ENCODE peak calls at places on chromosomes 6 and 20, in eight cellular contexts. V is ovary; Y is CD8-positive, alpha-beta T cell; Z is AG10803; A is left ventricle myocardium inferior; O is astrocyte; D is brain microvascular endothelial cell; B is choroid plexus epithelial cell. S is an unnamed sample.

GRCh38 chr6:22764521-22764920 is 195.2 kb downstream of the HDGFL1 start:
- DNase-seq in V (no peak), Y (no peak), Z (no peak), A (no peak), O (peak; percentile 82), D (no peak), B (peak; percentile 64), S (peak; percentile 14)

GRCh38 chr20:58649288-58650180 is 1.5 kb upstream of the STX16 start:
- DNase-seq in V (peak; percentile 54), Y (peak; percentile 72), Z (no peak), A (peak; percentile 39), O (no peak), D (no peak), B (no peak), S (no peak)

GRCh38 chr6:110366241-110366640 is 8.1 kb upstream of the METTL24 start:
- DNase-seq in V (no peak), Y (no peak), Z (no peak), A (no peak), O (no peak), D (no peak), B (no peak), S (no peak)

GRCh38 chr6:67889682-67889995 is 745.4 kb upstream of the ADGRB3 start:
- DNase-seq in V (no peak), Y (no peak), Z (no peak), A (no peak), O (no peak), D (no peak), B (peak; percentile 13), S (no peak)

GRCh38 chr6:37171141-37171969 is 1.4 kb downstream of the PIM1 start:
- DNase-seq in V (peak; percentile 70), Y (peak; percentile 72), Z (peak; percentile 58), A (peak; percentile 55), O (peak; percentile 67), D (peak; percentile 24), B (peak; percentile 45), S (no peak)

GRCh38 chr6:89434954-89435353 is 2.0 kb downstream of the ANKRD6 start:
- DNase-seq in V (no peak), Y (no peak), Z (no peak), A (no peak), O (no peak), D (no peak), B (no peak), S (no peak)

GRCh38 chr20:33650111-33650752 is 11.9 kb upstream of the C20orf144 start:
- DNase-seq in V (no peak), Y (no peak), Z (no peak), A (no peak), O (no peak), D (no peak), B (no peak), S (no peak)

GRCh38 chr20:59830107-59831023 is 103.1 kb downstream of the SYCP2 start:
- DNase-seq in V (peak; percentile 13), Y (no peak), Z (no peak), A (peak; percentile 41), O (no peak), D (no peak), B (no peak), S (no peak)

GRCh38 chr20:25247100-25247665 is 702 bp upstream of the PYGB start:
- DNase-seq in V (no peak), Y (no peak), Z (peak; percentile 65), A (peak; percentile 75), O (peak; percentile 41), D (peak; percentile 59), B (peak; percentile 72), S (no peak)

GRCh38 chr6:8859501-8859900 is 424.2 kb upstream of the SLC35B3 start:
- DNase-seq in V (no peak), Y (no peak), Z (no peak), A (no peak), O (no peak), D (no peak), B (peak; percentile 5), S (no peak)

GRCh38 chr20:59400666-59401065 is 100.3 kb downstream of the EDN3 start:
- DNase-seq in V (no peak), Y (no peak), Z (no peak), A (no peak), O (no peak), D (no peak), B (no peak), S (no peak)

GRCh38 chr6:157240059-157240959 is 83.0 kb downstream of the TMEM242 start:
- DNase-seq in V (peak; percentile 71), Y (no peak), Z (peak; percentile 88), A (no peak), O (peak; percentile 59), D (no peak), B (no peak), S (no peak)

GRCh38 chr6:2875840-2876207 is 27.3 kb downstream of the SERPINB9 start:
- DNase-seq in V (peak; percentile 58), Y (peak; percentile 79), Z (no peak), A (peak; percentile 25), O (no peak), D (no peak), B (peak; percentile 38), S (no peak)

GRCh38 chr6:90393232-90393884 is 96.7 kb upstream of the BACH2 start:
- DNase-seq in V (peak; percentile 62), Y (peak; percentile 80), Z (peak; percentile 56), A (no peak), O (peak; percentile 38), D (peak; percentile 60), B (peak; percentile 84), S (no peak)

GRCh38 chr20:54642733-54643667 is 167.6 kb downstream of the DOK5 start:
- DNase-seq in V (no peak), Y (no peak), Z (peak; percentile 24), A (no peak), O (peak; percentile 7), D (no peak), B (no peak), S (no peak)

GRCh38 chr20:58775371-58775770 is 75.3 kb downstream of the GNAS-AS1 start:
- DNase-seq in V (no peak), Y (no peak), Z (no peak), A (no peak), O (no peak), D (no peak), B (no peak), S (no peak)

DNA sequence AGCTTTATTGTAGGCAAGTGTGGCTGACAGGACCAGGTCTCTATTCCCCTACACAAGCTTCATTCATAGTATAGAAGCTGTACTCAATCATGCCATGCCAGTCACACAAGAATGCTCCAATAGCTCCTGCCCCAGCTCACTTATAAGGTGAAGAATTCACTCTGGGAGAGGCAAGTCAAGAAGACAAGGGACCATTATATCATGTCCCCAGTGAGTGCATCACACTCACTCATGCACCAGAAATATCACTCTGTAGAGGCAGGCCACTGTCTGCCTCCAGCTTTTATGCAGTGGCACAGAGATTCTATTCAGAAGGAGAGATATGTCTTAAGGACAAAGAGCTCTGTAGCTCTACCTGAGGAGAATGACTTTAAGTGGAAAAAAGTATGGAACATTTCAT is 263.2 kb downstream of the GJA1 start:
- DNase-seq in V (no peak), Y (no peak), Z (no peak), A (no peak), O (no peak), D (no peak), B (no peak), S (no peak)
- TF ChIP-seq CTCF in V (no peak), Y (no peak), Z (no peak), A (no peak), O (no peak), D (no peak), B (no peak), S (no peak)

GRCh38 chr6:51608932-51609331 is 478.5 kb downstream of the PKHD1 start:
- DNase-seq in V (no peak), Y (no peak), Z (no peak), A (no peak), O (no peak), D (no peak), B (no peak), S (no peak)

GRCh38 chr6:51614725-51615124 is 472.7 kb downstream of the PKHD1 start:
- DNase-seq in V (no peak), Y (no peak), Z (no peak), A (no peak), O (no peak), D (no peak), B (no peak), S (no peak)

GRCh38 chr6:51608383-51608782 is 479.0 kb downstream of the PKHD1 start:
- DNase-seq in V (no peak), Y (no peak), Z (no peak), A (no peak), O (no peak), D (no peak), B (no peak), S (no peak)

GRCh38 chr6:51618563-51618962 is 468.9 kb downstream of the PKHD1 start:
- DNase-seq in V (no peak), Y (no peak), Z (no peak), A (no peak), O (no peak), D (no peak), B (no peak), S (no peak)

GRCh38 chr6:51613558-51613957 is 473.9 kb downstream of the PKHD1 start:
- DNase-seq in V (no peak), Y (no peak), Z (no peak), A (no peak), O (no peak), D (no peak), B (no peak), S (no peak)
- H3K4me3 ChIP-seq in V (no peak overlapping the region), Y (no peak overlapping the region), Z (no peak overlapping the region), A (no peak overlapping the region), O (no peak overlapping the region), D (no peak overlapping the region), B (no peak overlapping the region), S (no peak overlapping the region)

DNA sequence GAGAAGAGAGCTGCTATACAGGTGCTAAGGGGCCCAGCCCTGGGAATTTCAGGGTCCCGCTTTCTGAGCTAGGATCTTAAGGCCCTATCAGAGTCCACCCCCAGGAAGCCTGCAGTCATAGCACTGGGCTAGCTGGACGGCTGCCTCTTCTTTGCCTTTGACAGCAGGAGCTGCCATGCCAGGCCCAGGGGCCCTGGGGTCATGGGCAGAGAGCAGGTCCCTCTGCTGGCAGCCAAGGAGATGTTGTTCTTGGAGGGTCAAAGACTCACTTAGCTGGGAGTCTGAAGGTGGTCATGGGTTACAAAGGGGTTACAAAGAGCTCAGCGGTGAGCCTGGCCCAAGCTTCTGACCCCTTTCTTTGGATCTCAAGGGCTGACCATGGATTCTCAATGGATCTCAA is 52.7 kb downstream of the RPP21 start:
- DNase-seq in V (no peak), Y (no peak), Z (no peak), A (no peak), O (no peak), D (no peak), B (no peak), S (no peak)
- TF ChIP-seq CTCF in V (no peak), Y (no peak), Z (no peak), A (no peak), O (no peak), D (no peak), B (no peak), S (no peak)

DNA sequence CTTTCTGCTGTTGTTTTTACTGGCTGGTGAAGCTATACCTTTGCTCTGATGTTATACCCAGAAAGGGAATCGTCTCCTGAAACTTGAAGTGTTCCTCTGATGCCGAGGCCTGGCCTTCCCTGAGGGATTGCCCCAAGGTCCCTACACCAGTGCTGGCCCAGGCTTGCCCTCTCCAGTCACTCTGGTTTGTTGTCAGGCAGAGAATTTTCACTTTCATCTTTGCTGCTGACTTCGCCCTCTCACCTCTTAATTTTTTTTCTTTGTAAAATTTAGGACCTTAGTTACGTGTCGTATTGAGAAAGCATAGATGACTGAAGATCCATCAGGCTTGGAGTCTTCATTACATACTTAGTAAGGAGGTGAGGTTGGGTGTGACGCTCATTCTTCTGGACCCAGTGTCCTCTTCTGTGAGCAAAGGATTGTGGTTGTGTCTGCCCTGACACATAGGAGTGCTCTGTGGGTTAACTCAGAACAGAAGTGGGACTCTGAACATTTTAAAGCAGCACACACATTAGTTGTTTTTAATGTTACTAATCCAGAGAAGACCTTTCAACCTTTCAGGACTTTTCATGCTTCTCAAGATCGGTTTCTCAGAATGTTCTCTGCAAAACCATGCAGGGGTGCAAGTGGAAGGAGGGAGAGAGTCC is 45.4 kb downstream of the TULP4 start:
- DNase-seq in V (no peak), Y (no peak), Z (no peak), A (no peak), O (no peak), D (no peak), B (no peak), S (no peak)
- H3K4me3 ChIP-seq in V (no peak overlapping the region), Y (no peak overlapping the region), Z (no peak overlapping the region), A (no peak overlapping the region), O (no peak overlapping the region), D (no peak overlapping the region), B (no peak overlapping the region), S (no peak overlapping the region)

S was measured in kidney epithelial cell.